ENCODE peak calls at places on chromosomes 13 and 19, in seven cellular contexts. B, F, G, N, D, L and E are unnamed samples.

GRCh38 chr19:9842834-9843625 is 7.9 kb downstream of the PIN1 start:
- DNase-seq in B (no peak), F (no peak), G (no peak), N (no peak), D (no peak), L (no peak), E (no peak)

GRCh38 chr13:43227721-43228120 is 204.3 kb downstream of the DNAJC15 start:
- DNase-seq in B (no peak), F (peak; percentile 56), G (no peak), N (peak; percentile 62), D (no peak), L (no peak), E (peak; percentile 59)

GRCh38 chr13:32581177-32581786 is 5.0 kb upstream of the PDS5B start:
- DNase-seq in B (no peak), F (no peak), G (no peak), N (peak; percentile 35), D (no peak), L (no peak), E (peak; percentile 47)

GRCh38 chr13:98869408-98870090 is 108.3 kb downstream of the DOCK9 start:
- DNase-seq in B (no peak), F (no peak), G (no peak), N (no peak), D (no peak), L (no peak), E (no peak)

GRCh38 chr19:40472516-40472915 is 5.7 kb downstream of the SPTBN4 start:
- DNase-seq in B (no peak), F (no peak), G (no peak), N (no peak), D (no peak), L (no peak), E (no peak)

GRCh38 chr13:110471833-110472162 is 89.7 kb downstream of the RAB20 start:
- DNase-seq in B (no peak), F (peak; percentile 27), G (no peak), N (peak; percentile 87), D (no peak), L (no peak), E (peak; percentile 37)

GRCh38 chr19:17847538-17848366 is at the start of gene JAK3:
- DNase-seq in B (peak; percentile 79), F (peak; percentile 92), G (peak; percentile 91), N (peak; percentile 69), D (peak; percentile 90), L (no peak), E (peak; percentile 46)

GRCh38 chr13:26482451-26483197 is 74.9 kb upstream of the WASF3 start:
- DNase-seq in B (peak; percentile 65), F (peak; percentile 89), G (peak; percentile 74), N (peak; percentile 75), D (peak; percentile 83), L (peak; percentile 60), E (peak; percentile 74)

GRCh38 chr13:80048802-80049201 is 292.1 kb downstream of the SPRY2 start:
- DNase-seq in B (no peak), F (peak; percentile 65), G (peak; percentile 30), N (peak; percentile 97), D (no peak), L (peak; percentile 42), E (peak; percentile 98)

GRCh38 chr19:3330047-3330446 is 36.3 kb upstream of the NFIC start:
- DNase-seq in B (no peak), F (no peak), G (no peak), N (no peak), D (no peak), L (no peak), E (no peak)

GRCh38 chr19:12495002-12495802 is 10.6 kb upstream of the ZNF709 start:
- DNase-seq in B (peak; percentile 88), F (peak; percentile 99), G (peak; percentile 96), N (peak; percentile 83), D (peak; percentile 92), L (peak; percentile 98), E (peak; percentile 79)

GRCh38 chr19:38975214-38975860 is at the start of gene FBXO17:
- DNase-seq in B (peak; percentile 50), F (peak; percentile 72), G (peak; percentile 67), N (peak; percentile 72), D (peak; percentile 84), L (no peak), E (peak; percentile 63)

GRCh38 chr19:37925212-37925611 is 18.2 kb downstream of the SIPA1L3 start:
- DNase-seq in B (no peak), F (no peak), G (no peak), N (no peak), D (no peak), L (no peak), E (no peak)

GRCh38 chr19:16915135-16915534 is 26.3 kb downstream of the F2RL3 start:
- DNase-seq in B (no peak), F (no peak), G (no peak), N (no peak), D (no peak), L (no peak), E (no peak)

GRCh38 chr19:48819366-48819816 is 8.6 kb upstream of the BCAT2 start:
- DNase-seq in B (no peak), F (no peak), G (no peak), N (no peak), D (no peak), L (no peak), E (peak; percentile 79)

GRCh38 chr13:22220186-22221160 is 549.6 kb downstream of the FGF9 start:
- DNase-seq in B (peak; percentile 67), F (no peak), G (no peak), N (no peak), D (no peak), L (no peak), E (no peak)

GRCh38 chr13:111034811-111035210 is 80.3 kb upstream of the ARHGEF7 start:
- DNase-seq in B (no peak), F (no peak), G (no peak), N (peak; percentile 35), D (no peak), L (peak; percentile 40), E (peak; percentile 63)

GRCh38 chr19:6020166-6020967 is 42.4 kb upstream of the RANBP3 start:
- DNase-seq in B (no peak), F (no peak), G (no peak), N (peak; percentile 85), D (no peak), L (no peak), E (no peak)

GRCh38 chr13:26025196-26025595 is 26.6 kb downstream of the SHISA2 start:
- DNase-seq in B (no peak), F (no peak), G (peak; percentile 58), N (peak; percentile 35), D (peak; percentile 46), L (no peak), E (no peak)

GRCh38 chr13:110593430-110594130 is 21.8 kb upstream of the NAXD start:
- DNase-seq in B (no peak), F (peak; percentile 80), G (no peak), N (peak; percentile 73), D (no peak), L (no peak), E (peak; percentile 57)

GRCh38 chr13:59664586-59664985 is 499.1 kb downstream of the DIAPH3 start:
- DNase-seq in B (no peak), F (no peak), G (no peak), N (no peak), D (no peak), L (no peak), E (no peak)

GRCh38 chr19:39845621-39846175 is 481 bp downstream of the FBL start:
- DNase-seq in B (no peak), F (peak; percentile 60), G (no peak), N (peak; percentile 51), D (no peak), L (no peak), E (no peak)

GRCh38 chr13:58406545-58406944 is 775.0 kb downstream of the PCDH17 start:
- DNase-seq in B (no peak), F (no peak), G (no peak), N (no peak), D (no peak), L (no peak), E (no peak)

GRCh38 chr19:39046037-39046821 is 13.9 kb upstream of the FBXO27 start:
- DNase-seq in B (no peak), F (peak; percentile 57), G (no peak), N (peak; percentile 23), D (no peak), L (no peak), E (no peak)

GRCh38 chr19:17255150-17255621 is 9.4 kb downstream of the USHBP1 start:
- DNase-seq in B (no peak), F (no peak), G (peak; percentile 65), N (no peak), D (no peak), L (no peak), E (no peak)

GRCh38 chr13:39474600-39474999 is 128.4 kb downstream of the LHFPL6 start:
- DNase-seq in B (no peak), F (peak; percentile 23), G (no peak), N (no peak), D (no peak), L (no peak), E (no peak)
- H3K79me1 ChIP-seq in B (peaks cover 2% of the 10 kb centered on the region), F (no peaks in the 10 kb centered on the region), G (no peaks in the 10 kb centered on the region), N (peaks cover 3% of the 10 kb centered on the region), D (no peaks in the 10 kb centered on the region), L (no peaks in the 10 kb centered on the region), E (peaks cover 10% of the 10 kb centered on the region)

GRCh38 chr19:55112781-55113569 is 4.5 kb downstream of the PPP1R12C start:
- DNase-seq in B (no peak), F (peak; percentile 52), G (peak; percentile 66), N (no peak), D (no peak), L (no peak), E (no peak)

GRCh38 chr19:55113570-55114039 is 3.8 kb downstream of the PPP1R12C start:
- DNase-seq in B (peak; percentile 86), F (peak; percentile 99), G (peak; percentile 86), N (peak; percentile 99), D (peak; percentile 59), L (peak; percentile 61), E (peak; percentile 92)

GRCh38 chr19:55115446-55116065 is 1.9 kb downstream of the PPP1R12C start:
- DNase-seq in B (no peak), F (peak; percentile 66), G (no peak), N (peak; percentile 47), D (no peak), L (no peak), E (peak; percentile 62)

GRCh38 chr19:55116232-55117062 is 990 bp downstream of the PPP1R12C start:
- DNase-seq in B (no peak), F (peak; percentile 64), G (no peak), N (peak; percentile 78), D (peak; percentile 59), L (no peak), E (peak; percentile 66)

GRCh38 chr19:55114566-55115145 is 2.8 kb downstream of the PPP1R12C start:
- DNase-seq in B (no peak), F (no peak), G (no peak), N (no peak), D (no peak), L (no peak), E (no peak)
- H3K79me1 ChIP-seq in B (peaks cover 33% of the 10 kb centered on the region), F (peaks cover 38% of the 10 kb centered on the region), G (peaks cover 5% of the 10 kb centered on the region), N (peaks cover 26% of the 10 kb centered on the region), D (peaks cover 32% of the 10 kb centered on the region), L (peaks cover 13% of the 10 kb centered on the region), E (peaks cover 15% of the 10 kb centered on the region)

GRCh38 chr13:19763618-19764017 is 19.1 kb downstream of the PSPC1 start:
- DNase-seq in B (no peak), F (no peak), G (no peak), N (no peak), D (no peak), L (no peak), E (no peak)
- H3K79me1 ChIP-seq in B (peaks cover 4% of the 10 kb centered on the region), F (peaks cover 3% of the 10 kb centered on the region), G (peaks cover 18% of the 10 kb centered on the region), N (no peaks in the 10 kb centered on the region), D (peaks cover 7% of the 10 kb centered on the region), L (no peaks in the 10 kb centered on the region), E (peaks cover 59% of the 10 kb centered on the region)

DNA sequence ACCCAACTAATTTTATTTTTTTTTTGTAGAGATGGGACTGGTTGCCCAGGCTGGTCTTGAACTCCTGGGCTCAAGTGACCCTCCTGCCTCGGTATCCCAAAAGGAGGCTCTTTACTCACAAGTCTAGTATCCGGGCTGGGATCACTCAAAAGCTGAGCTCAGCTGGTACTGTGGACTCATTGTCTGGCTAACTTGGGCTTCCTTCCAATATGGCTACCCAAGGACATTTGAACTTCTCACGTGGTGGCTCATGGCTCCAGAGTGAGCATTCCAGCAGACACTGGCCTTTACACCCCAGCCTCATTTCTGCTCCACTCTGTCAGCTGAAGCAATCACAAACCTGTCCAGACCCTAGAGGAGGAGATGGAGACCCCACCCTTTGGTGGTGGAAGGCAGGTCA is 28.9 kb downstream of the HPN start:
- DNase-seq in B (no peak), F (no peak), G (no peak), N (no peak), D (no peak), L (no peak), E (no peak)
- H3K79me1 ChIP-seq in B (no peaks in the 10 kb centered on the region), F (no peaks in the 10 kb centered on the region), G (no peaks in the 10 kb centered on the region), N (no peaks in the 10 kb centered on the region), D (no peaks in the 10 kb centered on the region), L (no peaks in the 10 kb centered on the region), E (no peaks in the 10 kb centered on the region)